ENCODE peak calls at places on chromosome 14, in eight cellular contexts. S, X, M, I, U, Y, A and G are unnamed samples.

GRCh38 chr14:33848706-33849454 is 102.0 kb downstream of the EGLN3 start:
- DNase-seq in S (peak), X (peak), M (peak), I (peak), U (peak), Y (peak), A (peak), G (peak)

GRCh38 chr14:81406863-81407262 is 6.7 kb upstream of the STON2 start:
- DNase-seq in S (no peak), X (peak), M (no peak), I (no peak), U (peak), Y (peak), A (no peak), G (no peak)

GRCh38 chr14:74514471-74514932 is 20.9 kb downstream of the ISCA2 start:
- DNase-seq in S (no peak), X (peak), M (no peak), I (no peak), U (peak), Y (peak), A (peak), G (no peak)

GRCh38 chr14:23446291-23446851 is 10.9 kb upstream of the MYH7 start:
- DNase-seq in S (no peak), X (no peak), M (no peak), I (no peak), U (no peak), Y (no peak), A (no peak), G (no peak)

GRCh38 chr14:36588119-36588518 is 5.7 kb upstream of the NKX2-8 start:
- DNase-seq in S (no peak), X (no peak), M (no peak), I (no peak), U (no peak), Y (no peak), A (no peak), G (no peak)

GRCh38 chr14:51581017-51581881 is 70.5 kb upstream of the FRMD6 start:
- DNase-seq in S (no peak), X (peak), M (no peak), I (no peak), U (peak), Y (peak), A (no peak), G (no peak)

GRCh38 chr14:80653951-80654350 is 287.6 kb downstream of the CEP128 start:
- DNase-seq in S (no peak), X (no peak), M (no peak), I (no peak), U (no peak), Y (no peak), A (no peak), G (no peak)

GRCh38 chr14:38404100-38404541 is 148.2 kb upstream of the CLEC14A start:
- DNase-seq in S (no peak), X (peak), M (no peak), I (no peak), U (peak), Y (no peak), A (peak), G (no peak)

GRCh38 chr14:76456200-76456599 is 80.3 kb downstream of the ESRRB start:
- DNase-seq in S (no peak), X (no peak), M (no peak), I (peak), U (peak), Y (peak), A (peak), G (no peak)

GRCh38 chr14:102187044-102187443 is 47.3 kb downstream of the WDR20 start:
- DNase-seq in S (no peak), X (peak), M (no peak), I (no peak), U (peak), Y (peak), A (peak), G (no peak)

GRCh38 chr14:20413785-20414117 is 450 bp upstream of the TEP1 start:
- DNase-seq in S (peak), X (peak), M (no peak), I (peak), U (peak), Y (peak), A (no peak), G (no peak)

GRCh38 chr14:61153914-61154545 is 127.1 kb downstream of the TMEM30B start:
- DNase-seq in S (no peak), X (peak), M (no peak), I (no peak), U (no peak), Y (no peak), A (no peak), G (peak)

GRCh38 chr14:72742682-72743195 is 151.2 kb downstream of the DPF3 start:
- DNase-seq in S (no peak), X (no peak), M (no peak), I (no peak), U (no peak), Y (no peak), A (no peak), G (no peak)

GRCh38 chr14:42047421-42048045 is 440.9 kb downstream of the LRFN5 start:
- DNase-seq in S (no peak), X (no peak), M (no peak), I (no peak), U (peak), Y (no peak), A (no peak), G (no peak)

GRCh38 chr14:96176275-96176674 is 28.4 kb upstream of the BDKRB2 start:
- DNase-seq in S (no peak), X (no peak), M (no peak), I (no peak), U (peak), Y (no peak), A (peak), G (no peak)

GRCh38 chr14:79337761-79338160 is 873.5 kb downstream of the DIO2 start:
- DNase-seq in S (no peak), X (no peak), M (no peak), I (no peak), U (no peak), Y (no peak), A (no peak), G (no peak)

GRCh38 chr14:98808494-98809407 is 463.2 kb downstream of the BCL11B start:
- DNase-seq in S (no peak), X (no peak), M (no peak), I (peak), U (no peak), Y (peak), A (no peak), G (peak)

GRCh38 chr14:73633517-73634332 is 11.1 kb upstream of the DNAL1 start:
- DNase-seq in S (no peak), X (peak), M (peak), I (peak), U (peak), Y (peak), A (no peak), G (peak)

GRCh38 chr14:61889914-61890351 is 127.7 kb downstream of the SNAPC1 start:
- DNase-seq in S (no peak), X (no peak), M (no peak), I (no peak), U (no peak), Y (no peak), A (no peak), G (no peak)

GRCh38 chr14:102605026-102605425 is 12.6 kb downstream of the RCOR1 start:
- DNase-seq in S (no peak), X (no peak), M (no peak), I (no peak), U (peak), Y (peak), A (no peak), G (peak)

GRCh38 chr14:101813171-101813759 is 51.8 kb downstream of the PPP2R5C start:
- DNase-seq in S (no peak), X (no peak), M (no peak), I (no peak), U (no peak), Y (no peak), A (no peak), G (no peak)

GRCh38 chr14:73526036-73526984 is 10.6 kb upstream of the ACOT1 start:
- DNase-seq in S (no peak), X (peak), M (no peak), I (no peak), U (no peak), Y (peak), A (no peak), G (no peak)

GRCh38 chr14:45258073-45258472 is 5.1 kb upstream of the MIS18BP1 start:
- DNase-seq in S (no peak), X (no peak), M (no peak), I (no peak), U (no peak), Y (no peak), A (no peak), G (no peak)

GRCh38 chr14:49306152-49306751 is 279.9 kb downstream of the RPS29 start:
- DNase-seq in S (no peak), X (peak), M (peak), I (peak), U (peak), Y (peak), A (no peak), G (no peak)

GRCh38 chr14:61839452-61839851 is 77.2 kb downstream of the SNAPC1 start:
- DNase-seq in S (no peak), X (peak), M (no peak), I (no peak), U (peak), Y (no peak), A (peak), G (no peak)

GRCh38 chr14:25622752-25623151 is 572.8 kb upstream of the STXBP6 start:
- DNase-seq in S (no peak), X (no peak), M (no peak), I (peak), U (no peak), Y (peak), A (no peak), G (peak)

GRCh38 chr14:75636100-75636692 is 24.5 kb downstream of the ERG28 start:
- DNase-seq in S (no peak), X (peak), M (no peak), I (peak), U (peak), Y (no peak), A (no peak), G (no peak)

GRCh38 chr14:100303179-100303578 is 3.1 kb downstream of the SLC25A29 start:
- DNase-seq in S (no peak), X (no peak), M (no peak), I (no peak), U (no peak), Y (peak), A (no peak), G (no peak)

GRCh38 chr14:74263181-74263580 is 23.9 kb downstream of the VSX2 start:
- DNase-seq in S (no peak), X (no peak), M (no peak), I (no peak), U (no peak), Y (no peak), A (no peak), G (no peak)